ENCODE peak calls at places on chromosomes 6 and 20, in four cellular contexts. J is fibroblast of lung, K is thoracic aorta, C is psoas muscle. T is an unnamed sample.

GRCh38 chr20:46139908-46140482 is 21.9 kb downstream of the CD40 start:
- DNase-seq in J (no peak), K (no peak), C (no peak), T (no peak)

GRCh38 chr6:125746731-125747588 is 2.5 kb upstream of the HEY2 start:
- DNase-seq in J (peak; percentile 45), K (peak; percentile 80), C (peak; percentile 68), T (no peak)

GRCh38 chr6:144659202-144659731 is 374.1 kb downstream of the UTRN start:
- DNase-seq in J (peak; percentile 44), K (no peak), C (no peak), T (no peak)

GRCh38 chr20:40797425-40797824 is 108.4 kb upstream of the MAFB start:
- DNase-seq in J (peak; percentile 3), K (no peak), C (no peak), T (no peak)

GRCh38 chr6:40996591-40997247 is 42.3 kb downstream of the UNC5CL start:
- DNase-seq in J (no peak), K (no peak), C (no peak), T (no peak)

GRCh38 chr20:54122189-54122588 is 51.6 kb downstream of the CYP24A1 start:
- DNase-seq in J (peak; percentile 84), K (no peak), C (no peak), T (no peak)

GRCh38 chr6:127522714-127523113 is 3.6 kb upstream of the MTCL3 start:
- DNase-seq in J (no peak), K (no peak), C (no peak), T (no peak)

GRCh38 chr20:48758206-48758820 is 69.5 kb downstream of the PREX1 start:
- DNase-seq in J (no peak), K (no peak), C (no peak), T (no peak)

GRCh38 chr6:32774428-32774827 is 11.1 kb upstream of the HLA-DQB2 start:
- DNase-seq in J (no peak), K (no peak), C (no peak), T (no peak)

GRCh38 chr6:29828471-29828797 is 809 bp downstream of the HLA-G start:
- DNase-seq in J (no peak), K (no peak), C (no peak), T (no peak)

GRCh38 chr6:45590751-45591184 is 213.0 kb upstream of the SUPT3H start:
- DNase-seq in J (peak; percentile 75), K (no peak), C (no peak), T (no peak)

GRCh38 chr6:148934534-148934933 is 187.7 kb downstream of the UST start:
- DNase-seq in J (peak; percentile 46), K (no peak), C (peak; percentile 35), T (no peak)

GRCh38 chr20:11248691-11249178 is 574.9 kb upstream of the JAG1 start:
- DNase-seq in J (no peak), K (no peak), C (no peak), T (no peak)

GRCh38 chr6:115891111-115891669 is 169.5 kb downstream of the FRK start:
- DNase-seq in J (peak; percentile 76), K (no peak), C (no peak), T (no peak)

GRCh38 chr6:131979515-131980337 is 28.6 kb upstream of the CCN2 start:
- DNase-seq in J (peak; percentile 100), K (no peak), C (no peak), T (no peak)

GRCh38 chr6:170211404-170212025 is 79.4 kb downstream of the DLL1 start:
- DNase-seq in J (no peak), K (no peak), C (no peak), T (no peak)

GRCh38 chr6:110319843-110320242 is 38.3 kb downstream of the METTL24 start:
- DNase-seq in J (no peak), K (no peak), C (no peak), T (no peak)

GRCh38 chr6:147203311-147204059 is 732 bp upstream of the STXBP5 start:
- DNase-seq in J (peak; percentile 78), K (no peak), C (peak; percentile 74), T (no peak)

DNA sequence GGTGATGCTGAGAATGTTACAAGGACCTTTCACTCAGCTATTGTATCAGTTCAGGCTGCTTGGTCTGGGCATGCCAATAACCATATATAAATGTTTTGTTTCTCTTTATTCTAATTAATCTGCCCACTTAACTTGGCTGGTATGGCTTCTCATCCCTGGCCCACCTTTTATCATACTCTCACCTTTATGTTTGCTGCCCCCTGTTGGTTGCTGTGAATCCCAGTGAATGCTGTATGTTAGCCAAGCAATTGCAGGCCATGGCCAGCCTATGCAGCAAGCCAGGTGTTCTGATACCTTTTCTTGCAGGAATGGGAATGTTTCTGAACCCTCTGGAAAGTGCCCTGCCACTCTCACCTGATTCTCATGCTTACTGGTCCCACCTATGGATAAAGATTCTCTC is 54.6 kb downstream of the PCSK2 start:
- DNase-seq in J (peak; percentile 1), K (no peak), C (no peak), T (no peak)
- TF ChIP-seq CTCF in J (no peak), K (no peak), C (no peak), T (no peak)

GRCh38 chr6:28729501-28730402 is 194.0 kb downstream of the TRIM27 start:
- DNase-seq in J (no peak), K (no peak), C (no peak), T (no peak)
- H3K4me3 ChIP-seq in J (peak overlapping the region; percentile 82), K (peak overlapping the region; percentile 68), C (peak overlapping the region; percentile 63), T (peak overlapping the region; percentile 45)

GRCh38 chr6:42689371-42689770 is 33.0 kb downstream of the PRPH2 start:
- DNase-seq in J (no peak), K (no peak), C (no peak), T (no peak)

GRCh38 chr6:42690872-42691271 is 31.5 kb downstream of the PRPH2 start:
- DNase-seq in J (no peak), K (no peak), C (no peak), T (no peak)

GRCh38 chr6:42693725-42694323 is 28.6 kb downstream of the PRPH2 start:
- DNase-seq in J (no peak), K (no peak), C (no peak), T (no peak)

GRCh38 chr6:42692151-42692911 is 30.1 kb downstream of the PRPH2 start:
- DNase-seq in J (peak; percentile 90), K (no peak), C (peak; percentile 33), T (no peak)

DNA sequence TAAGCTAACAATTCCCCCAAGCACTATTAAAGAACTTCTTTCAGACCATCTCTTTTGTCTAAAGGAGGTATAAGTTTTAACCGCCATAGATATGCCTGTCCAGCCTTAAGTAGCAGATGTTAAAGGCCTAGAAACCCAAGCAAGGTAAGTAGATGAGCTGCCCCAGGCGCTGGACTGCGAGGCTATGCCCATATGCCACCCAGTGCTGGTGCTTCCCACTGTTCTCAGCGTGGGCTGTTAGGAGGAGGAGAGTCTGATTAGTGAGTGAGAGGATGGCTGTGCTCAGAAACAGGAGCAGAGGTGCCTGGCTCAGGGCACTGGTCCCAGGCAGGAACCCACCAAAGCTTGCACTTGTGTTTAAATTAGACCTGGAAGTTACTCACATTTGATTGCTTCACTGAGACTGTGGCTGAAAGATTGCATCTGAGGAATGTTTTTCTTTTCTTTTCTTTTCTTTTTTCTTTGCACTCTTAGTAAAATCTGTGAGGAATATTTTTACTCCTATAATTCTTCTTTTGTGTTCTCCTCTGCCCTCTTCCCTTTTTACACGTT is 32.2 kb downstream of the PRPH2 start:
- DNase-seq in J (peak; percentile 29), K (no peak), C (no peak), T (no peak)
- H3K36me3 ChIP-seq in J (peaks cover 9% of the 10 kb centered on the region), K (peaks cover 5% of the 10 kb centered on the region), C (peaks cover 84% of the 10 kb centered on the region), T (peaks cover 7% of the 10 kb centered on the region)

GRCh38 chr20:63641792-63642517 is 11.3 kb downstream of the STMN3 start:
- DNase-seq in J (peak; percentile 68), K (no peak), C (peak; percentile 86), T (peak; percentile 83)
- TF ChIP-seq CTCF in J (peak; percentile 18), K (peak; percentile 37), C (peak; percentile 46), T (peak; percentile 42)

GRCh38 chr6:5081955-5082354 is 3.2 kb upstream of the PPP1R3G start:
- DNase-seq in J (peak; percentile 23), K (no peak), C (no peak), T (no peak)
- H3K4me3 ChIP-seq in J (no peak overlapping the region), K (no peak overlapping the region), C (no peak overlapping the region), T (no peak overlapping the region)

GRCh38 chr20:63487781-63488241 is 11.1 kb downstream of the EEF1A2 start:
- DNase-seq in J (no peak), K (no peak), C (no peak), T (no peak)

GRCh38 chr20:63486300-63486855 is 12.5 kb downstream of the EEF1A2 start:
- DNase-seq in J (no peak), K (no peak), C (no peak), T (no peak)

GRCh38 chr20:63490416-63490815 is 8.5 kb downstream of the EEF1A2 start:
- DNase-seq in J (no peak), K (no peak), C (no peak), T (no peak)

GRCh38 chr20:63487116-63487764 is 11.6 kb downstream of the EEF1A2 start:
- DNase-seq in J (no peak), K (no peak), C (no peak), T (no peak)

GRCh38 chr20:63488331-63489251 is 10.3 kb downstream of the EEF1A2 start:
- DNase-seq in J (no peak), K (no peak), C (no peak), T (no peak)
- H3K36me3 ChIP-seq in J (no peaks in the 10 kb centered on the region), K (no peaks in the 10 kb centered on the region), C (peaks cover 48% of the 10 kb centered on the region), T (no peaks in the 10 kb centered on the region)

DNA sequence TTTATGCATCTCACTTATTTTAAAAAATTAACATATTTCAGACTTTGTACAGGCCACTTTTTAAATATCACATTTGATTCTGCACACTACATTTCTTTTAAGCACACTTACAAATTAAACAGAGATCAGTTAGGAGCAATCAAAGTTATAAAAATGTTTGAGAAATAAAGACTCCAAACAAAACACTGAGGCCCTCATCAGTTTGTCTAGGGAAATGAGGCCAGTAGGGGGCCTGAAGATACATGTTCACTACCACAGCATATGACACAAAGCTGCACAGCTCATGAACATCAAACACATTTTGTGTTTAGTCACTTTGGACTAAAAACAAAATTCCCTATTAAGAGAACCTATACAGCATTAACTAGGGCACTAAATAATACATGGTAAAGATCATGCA is 180.5 kb downstream of the PDE7B start:
- DNase-seq in J (peak; percentile 36), K (no peak), C (no peak), T (no peak)
- TF ChIP-seq CTCF in J (peak; percentile 75), K (no peak), C (peak; percentile 36), T (peak; percentile 60)

T was measured in esophagus squamous epithelium.